ENCODE peak calls at places on chromosome 3, in eight cellular contexts. N is ELR; C is tibial artery; W is NCI-H510A treated with DMSO at 0.1 percent for 48 hours; A is adrenal gland; S is stimulated activated CD4-positive, alpha-beta T cell treated with anti-CD3 and anti-CD28 coated beads, Interleukin-2, amount 100 ng/mL, for 48 hours; Z is colonic mucosa; D is NAMALWA. M is an unnamed sample.

GRCh38 chr3:297585-297984 is 101.0 kb downstream of the CHL1 start:
- DNase-seq in N (no peak), C (no peak), W (peak), A (no peak), S (no peak), Z (no peak), D (no peak), M (no peak)

GRCh38 chr3:160129459-160130061 is 95.7 kb upstream of the C3orf80 start:
- DNase-seq in N (peak), C (no peak), W (no peak), A (no peak), S (no peak), Z (no peak), D (no peak), M (peak)

GRCh38 chr3:17800232-17800631 is 57.8 kb upstream of the TBC1D5 start:
- DNase-seq in N (peak), C (no peak), W (no peak), A (no peak), S (no peak), Z (no peak), D (no peak), M (no peak)

GRCh38 chr3:107921083-107921482 is 169.7 kb downstream of the CD47 start:
- DNase-seq in N (no peak), C (no peak), W (no peak), A (no peak), S (no peak), Z (no peak), D (no peak), M (no peak)

GRCh38 chr3:48459331-48459730 is 12.8 kb downstream of the ATRIP start:
- DNase-seq in N (no peak), C (no peak), W (no peak), A (no peak), S (no peak), Z (no peak), D (no peak), M (no peak)

GRCh38 chr3:50268703-50269451 is at the start of gene SEMA3B:
- DNase-seq in N (peak), C (peak), W (no peak), A (peak), S (no peak), Z (peak), D (no peak), M (no peak)

GRCh38 chr3:108090066-108090700 is 648 bp downstream of the CD47 start:
- DNase-seq in N (peak), C (peak), W (peak), A (no peak), S (peak), Z (peak), D (peak), M (peak)

GRCh38 chr3:111774622-111775021 is 84.4 kb upstream of the PHLDB2 start:
- DNase-seq in N (no peak), C (no peak), W (no peak), A (no peak), S (no peak), Z (no peak), D (no peak), M (no peak)

GRCh38 chr3:42229942-42230688 is 35.9 kb downstream of the CCK start:
- DNase-seq in N (peak), C (no peak), W (peak), A (no peak), S (no peak), Z (no peak), D (peak), M (peak)

GRCh38 chr3:41933154-41933676 is 28.7 kb downstream of the ULK4 start:
- DNase-seq in N (peak), C (no peak), W (no peak), A (no peak), S (no peak), Z (no peak), D (no peak), M (no peak)

GRCh38 chr3:55802816-55803215 is 315.7 kb upstream of the WNT5A start:
- DNase-seq in N (no peak), C (no peak), W (no peak), A (no peak), S (no peak), Z (no peak), D (no peak), M (no peak)

GRCh38 chr3:127170794-127171193 is 22.1 kb upstream of the PRR23E start:
- DNase-seq in N (peak), C (no peak), W (no peak), A (peak), S (no peak), Z (no peak), D (no peak), M (no peak)

GRCh38 chr3:56347219-56347871 is 120.9 kb downstream of the ERC2 start:
- DNase-seq in N (peak), C (no peak), W (no peak), A (no peak), S (peak), Z (peak), D (peak), M (peak)

GRCh38 chr3:81041331-81041730 is 720.1 kb downstream of the GBE1 start:
- DNase-seq in N (peak), C (no peak), W (no peak), A (no peak), S (no peak), Z (no peak), D (no peak), M (no peak)

GRCh38 chr3:163266731-163267130 is 1770.1 kb downstream of the OTOL1 start:
- DNase-seq in N (no peak), C (no peak), W (no peak), A (no peak), S (no peak), Z (no peak), D (no peak), M (no peak)

GRCh38 chr3:53080612-53081205 is 34.8 kb upstream of the SFMBT1 start:
- DNase-seq in N (no peak), C (no peak), W (no peak), A (no peak), S (no peak), Z (no peak), D (no peak), M (no peak)

GRCh38 chr3:54822206-54822605 is 105.7 kb downstream of the LRTM1 start:
- DNase-seq in N (peak), C (no peak), W (no peak), A (no peak), S (no peak), Z (peak), D (no peak), M (no peak)

GRCh38 chr3:177452487-177452886 is 255.2 kb upstream of the TBL1XR1 start:
- DNase-seq in N (peak), C (no peak), W (no peak), A (no peak), S (no peak), Z (no peak), D (no peak), M (no peak)

GRCh38 chr3:21750831-21751391 is at the start of gene ZNF385D:
- DNase-seq in N (peak), C (peak), W (no peak), A (peak), S (no peak), Z (peak), D (no peak), M (no peak)

GRCh38 chr3:42056840-42057239 is 34.3 kb upstream of the TRAK1 start:
- DNase-seq in N (no peak), C (no peak), W (peak), A (no peak), S (no peak), Z (no peak), D (no peak), M (no peak)